ENCODE peak calls at places on chromosome 18, in nine cellular contexts. Q is osteoblast; S is body of pancreas; R is fibroblast of lung; F is naive thymus-derived CD4-positive, alpha-beta T cell; E is heart right ventricle; X is aorta; Y is hepatocyte; W is CD8-positive, alpha-beta memory T cell. C is an unnamed sample.
A peak's percentile ranks its signal among the peaks of the same experiment; 100 is the strongest.

GRCh38 chr18:63160172-63160995 is 159.2 kb downstream of the BCL2 start:
- DNase-seq in Q (no peak), S (no peak), R (no peak), F (no peak), E (no peak), X (no peak), Y (no peak), W (peak; percentile 17), C (no peak)

GRCh38 chr18:48808476-48808875 is 142.3 kb downstream of the SMAD7 start:
- DNase-seq in Q (no peak), S (no peak), R (no peak), F (no peak), E (no peak), X (no peak), Y (no peak), W (no peak), C (no peak)

GRCh38 chr18:62554083-62554815 is 31.4 kb downstream of the ZCCHC2 start:
- DNase-seq in Q (no peak), S (no peak), R (no peak), F (no peak), E (no peak), X (no peak), Y (no peak), W (no peak), C (no peak)

GRCh38 chr18:74196220-74197119 is 48.1 kb downstream of the TIMM21 start:
- DNase-seq in Q (peak; percentile 93), S (peak; percentile 58), R (peak; percentile 74), F (peak; percentile 51), E (peak; percentile 25), X (no peak), Y (peak; percentile 77), W (peak; percentile 13), C (peak; percentile 72)

GRCh38 chr18:7305416-7305815 is 74.5 kb downstream of the LRRC30 start:
- DNase-seq in Q (no peak), S (no peak), R (no peak), F (no peak), E (no peak), X (no peak), Y (no peak), W (no peak), C (no peak)

GRCh38 chr18:6842081-6842480 is 112.6 kb downstream of the ARHGAP28 start:
- DNase-seq in Q (no peak), S (no peak), R (no peak), F (no peak), E (no peak), X (no peak), Y (no peak), W (no peak), C (no peak)

GRCh38 chr18:1383465-1383864 is 478.8 kb downstream of the ADCYAP1 start:
- DNase-seq in Q (no peak), S (no peak), R (no peak), F (no peak), E (no peak), X (no peak), Y (no peak), W (no peak), C (no peak)

GRCh38 chr18:44592639-44593038 is 88.0 kb upstream of the SETBP1 start:
- DNase-seq in Q (peak; percentile 69), S (no peak), R (peak; percentile 79), F (no peak), E (peak; percentile 13), X (no peak), Y (peak; percentile 13), W (no peak), C (no peak)

GRCh38 chr18:64115906-64116305 is 33.0 kb downstream of the LINC00305 start:
- DNase-seq in Q (no peak), S (no peak), R (no peak), F (no peak), E (no peak), X (no peak), Y (peak; percentile 55), W (no peak), C (peak; percentile 76)

GRCh38 chr18:41096504-41096903 is 858.5 kb upstream of the PIK3C3 start:
- DNase-seq in Q (no peak), S (no peak), R (peak; percentile 58), F (no peak), E (no peak), X (no peak), Y (peak; percentile 14), W (no peak), C (peak; percentile 67)

GRCh38 chr18:46152808-46153617 is 48.8 kb downstream of the HAUS1 start:
- DNase-seq in Q (no peak), S (no peak), R (no peak), F (no peak), E (no peak), X (no peak), Y (no peak), W (no peak), C (no peak)

GRCh38 chr18:59866551-59866950 is 33.2 kb upstream of the PMAIP1 start:
- DNase-seq in Q (no peak), S (no peak), R (no peak), F (no peak), E (no peak), X (no peak), Y (no peak), W (no peak), C (no peak)

GRCh38 chr18:58024139-58024538 is 19.9 kb upstream of the NEDD4L start:
- DNase-seq in Q (no peak), S (no peak), R (no peak), F (no peak), E (no peak), X (no peak), Y (peak; percentile 73), W (no peak), C (no peak)

GRCh38 chr18:6881034-6881800 is 151.7 kb downstream of the ARHGAP28 start:
- DNase-seq in Q (no peak), S (no peak), R (peak; percentile 95), F (no peak), E (peak; percentile 16), X (no peak), Y (peak; percentile 34), W (no peak), C (no peak)

GRCh38 chr18:26267350-26267749 is 41.1 kb downstream of the TAF4B start:
- DNase-seq in Q (no peak), S (no peak), R (no peak), F (no peak), E (no peak), X (no peak), Y (no peak), W (no peak), C (no peak)

GRCh38 chr18:28108801-28109200 is 68.1 kb downstream of the CDH2 start:
- DNase-seq in Q (peak; percentile 8), S (no peak), R (no peak), F (no peak), E (no peak), X (no peak), Y (peak; percentile 49), W (no peak), C (no peak)

GRCh38 chr18:41126541-41127235 is 828.3 kb upstream of the PIK3C3 start:
- DNase-seq in Q (peak; percentile 1), S (no peak), R (peak; percentile 56), F (no peak), E (no peak), X (no peak), Y (no peak), W (no peak), C (no peak)

GRCh38 chr18:58953627-58954026 is 89.0 kb downstream of the ZNF532 start:
- DNase-seq in Q (no peak), S (peak; percentile 43), R (no peak), F (no peak), E (peak; percentile 69), X (no peak), Y (peak; percentile 44), W (no peak), C (no peak)

GRCh38 chr18:57728941-57729511 is 74.1 kb downstream of the ATP8B1 start:
- DNase-seq in Q (peak; percentile 32), S (no peak), R (no peak), F (no peak), E (no peak), X (no peak), Y (peak; percentile 39), W (no peak), C (no peak)

GRCh38 chr18:42296723-42297122 is 341.7 kb downstream of the PIK3C3 start:
- DNase-seq in Q (no peak), S (no peak), R (no peak), F (no peak), E (no peak), X (no peak), Y (no peak), W (no peak), C (no peak)

DNA sequence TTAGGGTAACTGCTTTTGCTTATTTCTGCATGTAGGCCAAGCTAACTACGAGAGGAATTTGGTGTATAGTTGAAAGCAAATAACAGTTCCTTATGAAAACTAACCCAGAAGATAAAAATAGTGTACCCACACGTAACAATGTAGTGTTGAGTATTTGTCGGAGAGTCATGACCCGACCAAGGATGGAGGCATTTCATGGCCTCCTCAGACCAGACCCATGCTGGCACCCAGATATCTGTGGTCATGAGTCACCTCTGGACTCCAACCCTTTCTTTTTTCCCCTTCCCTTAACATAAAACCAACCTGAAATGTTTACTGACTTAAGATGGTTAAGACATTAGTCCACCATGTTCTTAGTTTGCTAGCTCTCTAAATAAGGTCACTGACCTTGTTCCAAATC is 318.7 kb downstream of the NOL4 start:
- DNase-seq in Q (no peak), S (no peak), R (no peak), F (no peak), E (no peak), X (no peak), Y (no peak), W (no peak), C (no peak)
- H3K9me3 ChIP-seq in Q (peaks cover 4% of the 10 kb centered on the region), S (no peaks in the 10 kb centered on the region), R (no peaks in the 10 kb centered on the region), F (no peaks in the 10 kb centered on the region), E (no peaks in the 10 kb centered on the region), X (peaks cover 1% of the 10 kb centered on the region), Y (peaks cover 3% of the 10 kb centered on the region), W (peaks cover 4% of the 10 kb centered on the region), C (no peaks in the 10 kb centered on the region)

GRCh38 chr18:39862341-39862740 is 2092.7 kb upstream of the PIK3C3 start:
- DNase-seq in Q (no peak), S (no peak), R (peak; percentile 45), F (no peak), E (no peak), X (no peak), Y (no peak), W (no peak), C (no peak)
- H3K4me3 ChIP-seq in Q (no peak overlapping the region), S (no peak overlapping the region), R (no peak overlapping the region), F (no peak overlapping the region), E (no peak overlapping the region), X (no peak overlapping the region), Y (no peak overlapping the region), W (no peak overlapping the region), C (no peak overlapping the region)

GRCh38 chr18:47410139-47410538 is 158.7 kb upstream of the SKOR2 start:
- DNase-seq in Q (no peak), S (no peak), R (no peak), F (no peak), E (no peak), X (no peak), Y (no peak), W (no peak), C (no peak)
- H3K9me3 ChIP-seq in Q (no peaks in the 10 kb centered on the region), S (no peaks in the 10 kb centered on the region), R (no peaks in the 10 kb centered on the region), F (no peaks in the 10 kb centered on the region), E (no peaks in the 10 kb centered on the region), X (no peaks in the 10 kb centered on the region), Y (no peaks in the 10 kb centered on the region), W (no peaks in the 10 kb centered on the region), C (no peaks in the 10 kb centered on the region)

DNA sequence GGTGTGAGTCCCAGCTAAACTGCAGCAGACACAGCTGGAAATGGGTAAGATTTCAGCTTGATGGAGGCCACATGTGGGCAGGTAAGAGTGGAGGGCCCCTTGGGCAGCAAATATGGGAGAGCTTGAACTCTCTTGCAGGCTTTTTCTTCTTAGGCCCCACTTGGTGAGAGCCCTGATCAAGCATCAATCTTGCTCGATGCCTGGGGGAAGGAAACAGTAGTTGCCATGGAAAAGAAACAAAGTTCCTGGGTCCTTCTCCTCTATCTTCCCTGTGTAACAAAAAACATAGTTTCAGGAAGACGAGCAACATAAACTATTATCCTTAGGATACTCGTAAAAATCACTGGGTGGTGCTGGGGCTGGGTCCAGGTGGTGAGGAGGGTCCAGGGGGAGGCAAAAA is 42.9 kb downstream of the KIAA1328 start:
- DNase-seq in Q (no peak), S (no peak), R (no peak), F (no peak), E (no peak), X (no peak), Y (no peak), W (no peak), C (no peak)
- H3K4me3 ChIP-seq in Q (no peak overlapping the region), S (no peak overlapping the region), R (no peak overlapping the region), F (no peak overlapping the region), E (no peak overlapping the region), X (no peak overlapping the region), Y (no peak overlapping the region), W (no peak overlapping the region), C (no peak overlapping the region)